ENCODE peak calls at places on chromosomes 13 and 19, in four cellular contexts. G is bronchial epithelial cell, N is PC-3, M is Right ventricle myocardium superior. H is an unnamed sample.

GRCh38 chr19:9523885-9524474 is 14.5 kb downstream of the ZNF426 start:
- DNase-seq in G (no peak), N (no peak), M (no peak), H (no peak)

GRCh38 chr19:46404039-46404883 is 9.1 kb downstream of the CCDC8 start:
- DNase-seq in G (no peak), N (peak), M (peak), H (peak)

GRCh38 chr13:73062368-73062767 is 3.6 kb downstream of the KLF5 start:
- DNase-seq in G (no peak), N (no peak), M (no peak), H (no peak)

GRCh38 chr13:94464771-94465170 is 14.7 kb downstream of the DCT start:
- DNase-seq in G (no peak), N (no peak), M (no peak), H (no peak)

GRCh38 chr13:28094311-28094710 is 6.1 kb downstream of the FLT3 start:
- DNase-seq in G (no peak), N (no peak), M (no peak), H (no peak)

GRCh38 chr13:44108345-44108858 is 228.7 kb downstream of the LACC1 start:
- DNase-seq in G (peak), N (peak), M (peak), H (no peak)

GRCh38 chr19:46607441-46607841 is 6.3 kb downstream of the CALM3 start:
- DNase-seq in G (no peak), N (no peak), M (peak), H (peak)

GRCh38 chr13:32535140-32535539 is 3.5 kb downstream of the N4BP2L2 start:
- DNase-seq in G (no peak), N (no peak), M (no peak), H (no peak)

GRCh38 chr13:39959497-39959896 is 304.0 kb downstream of the COG6 start:
- DNase-seq in G (no peak), N (no peak), M (no peak), H (no peak)

GRCh38 chr19:15303105-15303780 is 29.1 kb downstream of the BRD4 start:
- DNase-seq in G (no peak), N (peak), M (no peak), H (no peak)

GRCh38 chr19:51439021-51439465 is 19.2 kb downstream of the SIGLEC8 start:
- DNase-seq in G (peak), N (peak), M (no peak), H (no peak)

GRCh38 chr13:49370390-49370789 is 73.5 kb downstream of the CAB39L start:
- DNase-seq in G (no peak), N (no peak), M (no peak), H (no peak)